ENCODE peak calls at places on chromosomes 3 and 15, in six cellular contexts. V is cardiac muscle cell, G is astrocyte, U is GM23338, K is tibial artery, P is dorsolateral prefrontal cortex. A is an unnamed sample.

GRCh38 chr15:49741721-49742120 is 120.9 kb downstream of the DTWD1 start:
- DNase-seq in K (no peak), G (no peak), V (no peak), P (no peak), U (peak), A (no peak)

GRCh38 chr15:77656294-77656693 is 23.6 kb upstream of the LINGO1 start:
- DNase-seq in G (no peak), V (no peak), K (no peak), U (no peak), P (no peak), A (no peak)

GRCh38 chr3:60870396-60870795 is 380.9 kb downstream of the FHIT start:
- DNase-seq in U (no peak), V (no peak), G (no peak), K (no peak), P (no peak), A (no peak)

GRCh38 chr3:58628823-58629562 is 37.6 kb downstream of the FAM3D start:
- DNase-seq in K (no peak), V (peak), P (no peak), G (peak), U (no peak), A (no peak)

GRCh38 chr3:155890671-155891190 is 20.3 kb downstream of the GMPS start:
- DNase-seq in G (peak), V (peak), K (no peak), U (no peak), P (no peak), A (no peak)

GRCh38 chr15:77311618-77312398 is 108.1 kb downstream of the PEAK1 start:
- DNase-seq in G (no peak), U (no peak), V (no peak), K (no peak), P (no peak), A (no peak)

GRCh38 chr3:190121061-190121765 is 516 bp upstream of the P3H2 start:
- DNase-seq in V (no peak), P (no peak), G (no peak), U (no peak), K (no peak), A (no peak)

GRCh38 chr3:101212740-101213139 is 107.6 kb downstream of the IMPG2 start:
- DNase-seq in P (no peak), K (no peak), U (no peak), V (no peak), G (no peak), A (no peak)

GRCh38 chr15:92920595-92921169 is 20.6 kb downstream of the CHD2 start:
- DNase-seq in V (no peak), G (no peak), P (no peak), U (no peak), K (no peak), A (no peak)

GRCh38 chr15:28027714-28028076 is 71.4 kb downstream of the OCA2 start:
- DNase-seq in G (no peak), V (no peak), K (no peak), U (no peak), P (no peak), A (no peak)

GRCh38 chr3:45414823-45415222 is 26.4 kb downstream of the LARS2 start:
- DNase-seq in U (no peak), P (no peak), V (no peak), G (no peak), K (no peak), A (no peak)

GRCh38 chr15:43187544-43188155 is 2.4 kb downstream of the CCNDBP1 start:
- DNase-seq in V (peak), G (peak), K (no peak), P (no peak), U (peak), A (no peak)

GRCh38 chr15:64507293-64507802 is 47.0 kb downstream of the ZNF609 start:
- DNase-seq in K (peak), P (peak), V (peak), G (peak), U (no peak), A (peak)

DNA sequence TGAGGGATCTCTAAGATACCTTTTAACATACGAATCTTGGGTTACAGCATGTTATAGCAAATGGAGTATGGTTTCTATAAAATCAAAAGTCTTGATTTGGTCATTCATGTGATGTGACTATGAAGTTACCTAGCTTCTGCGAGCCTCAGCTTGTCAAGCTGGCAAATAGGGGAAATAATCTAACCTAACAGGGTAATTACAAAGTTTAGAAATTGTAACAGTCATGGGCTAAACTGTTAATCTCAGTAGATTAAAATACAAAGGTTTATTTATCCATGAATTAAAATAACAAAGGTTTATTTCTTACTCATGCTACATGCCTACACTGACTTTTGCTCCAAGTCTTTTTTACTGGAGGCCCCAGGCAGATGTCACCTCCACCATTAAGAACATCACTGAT is 359.1 kb downstream of the CLSTN2 start:
- DNase-seq in G (no peak), U (no peak), V (no peak), P (no peak), K (no peak), A (no peak)
- H3K27ac ChIP-seq in G (no peak), U (no peak), V (no peak), P (no peak), K (no peak), A (no peak)

DNA sequence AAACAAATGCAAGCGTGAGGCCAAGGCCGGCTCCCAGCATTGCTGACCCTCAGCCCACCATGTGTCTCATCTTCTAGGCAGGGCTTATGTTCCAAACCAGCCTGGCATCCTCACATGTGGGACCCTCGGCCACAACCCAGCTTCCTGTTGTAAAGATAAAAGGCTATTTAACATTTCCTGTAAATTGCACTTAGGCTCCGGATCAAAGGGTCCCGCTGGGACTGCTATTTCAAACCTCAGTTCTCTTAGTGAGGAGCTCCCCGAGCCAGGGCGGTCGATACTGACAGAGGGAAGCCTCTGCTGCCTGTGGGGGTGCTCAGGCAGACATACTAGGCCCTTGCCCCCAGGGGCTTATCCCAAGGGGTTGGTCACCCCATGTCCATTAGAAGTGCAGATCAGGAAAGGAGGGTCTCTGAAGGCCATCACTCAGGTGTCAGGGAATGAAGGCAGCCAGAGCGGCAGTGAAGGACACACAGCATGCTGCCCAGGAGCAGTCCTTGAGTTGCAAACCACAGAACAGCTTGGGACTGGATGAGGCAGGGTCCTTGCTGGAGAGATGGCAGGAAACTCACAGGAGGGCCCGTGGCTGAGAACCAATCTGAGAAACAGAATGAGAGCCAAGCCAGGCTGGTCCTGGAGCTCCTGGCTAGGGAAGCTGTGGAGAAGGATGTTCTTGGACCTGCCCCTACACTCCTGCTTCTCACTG is 239.9 kb downstream of the TLE3 start:
- DNase-seq in U (no peak), P (no peak), G (no peak), V (no peak), K (no peak), A (no peak)
- H3K27ac ChIP-seq in U (no peak), P (no peak), G (no peak), V (no peak), K (no peak), A (no peak)

GRCh38 chr15:45654749-45655148 is 19.9 kb downstream of the SQOR start:
- DNase-seq in U (no peak), K (no peak), V (no peak), G (no peak), P (no peak), A (no peak)
- H3K27ac ChIP-seq in U (no peak), K (no peak), V (no peak), G (no peak), P (no peak), A (no peak)

GRCh38 chr15:26805470-26805869 is 32.6 kb upstream of the GABRB3 start:
- DNase-seq in V (no peak), U (peak), P (no peak), K (no peak), G (no peak), A (no peak)
- H3K27ac ChIP-seq in V (no peak), U (no peak), P (no peak), K (no peak), G (no peak), A (no peak)

GRCh38 chr3:64152100-64152499 is 73.2 kb downstream of the PRICKLE2 start:
- DNase-seq in K (peak), G (peak), V (peak), U (no peak), P (no peak), A (no peak)

GRCh38 chr3:64151335-64151871 is 73.9 kb downstream of the PRICKLE2 start:
- DNase-seq in U (no peak), K (no peak), G (no peak), P (no peak), V (peak), A (no peak)

GRCh38 chr3:64149886-64150285 is 75.4 kb downstream of the PRICKLE2 start:
- DNase-seq in G (no peak), P (no peak), U (no peak), K (no peak), V (no peak), A (no peak)

GRCh38 chr3:64148955-64149653 is 76.2 kb downstream of the PRICKLE2 start:
- DNase-seq in V (no peak), K (no peak), U (no peak), G (no peak), P (no peak), A (no peak)

GRCh38 chr3:64150527-64151238 is 74.6 kb downstream of the PRICKLE2 start:
- DNase-seq in U (no peak), V (peak), P (peak), G (peak), K (peak), A (no peak)
- H3K27ac ChIP-seq in U (no peak), V (peak), P (peak), G (peak), K (peak), A (no peak)

DNA sequence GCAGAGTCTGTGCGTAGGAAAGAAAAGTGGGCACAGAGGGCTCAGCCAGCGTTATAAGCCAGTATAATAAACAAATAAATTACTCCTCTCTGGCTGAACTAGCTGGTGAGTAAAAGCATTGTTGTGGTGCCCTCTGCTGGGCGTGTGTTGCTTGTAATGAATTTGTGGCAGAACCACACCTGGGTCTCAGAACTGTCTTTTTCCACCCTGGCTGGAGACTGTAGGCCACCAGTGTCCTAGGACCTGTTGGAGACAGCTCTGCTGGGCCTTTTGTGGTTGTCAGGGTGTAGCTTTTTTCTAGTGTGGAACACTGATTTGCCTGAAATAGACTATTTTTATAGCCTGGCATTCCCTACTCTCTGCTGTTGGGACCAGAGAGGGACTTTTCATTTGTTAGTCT is 130.5 kb upstream of the EIF1B start:
- DNase-seq in P (peak), V (peak), K (no peak), G (peak), U (peak), A (peak)
- H3K27ac ChIP-seq in P (peak), V (no peak), K (peak), G (no peak), U (no peak), A (peak)

DNA sequence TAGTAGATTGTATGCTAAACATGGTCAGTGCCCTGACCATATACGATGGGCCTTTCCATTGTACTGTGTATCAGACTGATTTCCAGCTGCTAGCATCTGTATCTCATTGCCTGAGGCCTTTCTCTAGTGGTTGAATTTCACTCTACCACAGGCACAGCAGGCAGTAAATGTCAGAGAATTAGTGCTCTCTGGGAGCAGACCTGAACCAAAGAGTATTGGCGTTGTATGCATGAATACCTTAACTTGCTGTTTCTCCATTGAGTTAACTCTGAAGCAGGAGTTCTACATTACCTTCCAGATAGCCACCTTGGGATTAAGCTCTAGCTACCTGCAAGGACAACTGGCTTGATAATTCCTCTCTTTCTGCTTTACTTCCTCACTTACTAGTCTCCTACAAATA is 439.2 kb upstream of the EPHA3 start:
- DNase-seq in U (no peak), K (no peak), G (no peak), P (no peak), V (no peak), A (no peak)
- H3K27ac ChIP-seq in U (no peak), K (no peak), G (no peak), P (no peak), V (no peak), A (no peak)

GRCh38 chr15:57424628-57425405 is 48.5 kb downstream of the CGNL1 start:
- DNase-seq in P (no peak), V (no peak), K (no peak), U (no peak), G (no peak), A (no peak)

GRCh38 chr15:57423599-57424140 is 47.4 kb downstream of the CGNL1 start:
- DNase-seq in U (no peak), K (no peak), V (no peak), G (no peak), P (no peak), A (no peak)

GRCh38 chr15:57429098-57429497 is 52.8 kb downstream of the CGNL1 start:
- DNase-seq in V (no peak), U (no peak), K (no peak), P (no peak), G (no peak), A (no peak)

GRCh38 chr15:57425842-57426241 is 49.5 kb downstream of the CGNL1 start:
- DNase-seq in U (peak), K (no peak), G (no peak), V (no peak), P (no peak), A (no peak)

GRCh38 chr15:57427367-57427821 is 51.1 kb downstream of the CGNL1 start:
- DNase-seq in G (no peak), K (no peak), U (peak), V (peak), P (no peak), A (no peak)
- H3K27ac ChIP-seq in G (no peak), K (peak), U (peak), V (peak), P (peak), A (no peak)

DNA sequence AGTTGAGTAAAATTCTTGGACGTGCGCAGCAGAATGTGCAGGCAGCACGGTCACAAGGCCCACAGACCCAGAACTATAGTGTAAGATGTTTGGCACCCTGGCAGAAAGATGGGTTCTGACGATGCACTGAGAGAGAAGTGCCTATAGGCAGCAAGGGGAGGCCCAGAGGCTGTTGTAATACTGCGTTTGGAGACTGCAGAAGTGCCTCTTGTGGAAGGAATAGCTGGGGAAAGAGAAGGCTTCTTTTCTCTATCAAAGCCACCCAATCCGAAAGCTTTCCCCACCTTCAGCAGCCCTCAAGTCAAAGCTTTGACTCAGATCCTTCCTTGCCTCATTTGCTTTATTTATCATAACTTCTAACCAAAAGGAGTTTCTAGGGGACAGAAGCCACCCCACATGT is 5.2 kb upstream of the SIN3A start:
- DNase-seq in V (peak), K (peak), U (peak), P (no peak), G (no peak), A (no peak)
- H3K27ac ChIP-seq in V (no peak), K (peak), U (peak), P (peak), G (peak), A (no peak)

GRCh38 chr15:66764067-66764428 is 62.0 kb downstream of the SMAD6 start:
- DNase-seq in P (no peak), K (no peak), U (no peak), V (no peak), G (no peak), A (no peak)

GRCh38 chr15:66763186-66764066 is 61.4 kb downstream of the SMAD6 start:
- DNase-seq in U (no peak), K (peak), V (peak), G (no peak), P (no peak), A (peak)

GRCh38 chr15:66760358-66760967 is 58.4 kb downstream of the SMAD6 start:
- DNase-seq in K (no peak), V (no peak), G (no peak), P (no peak), U (no peak), A (no peak)

GRCh38 chr15:66760968-66761722 is 59.1 kb downstream of the SMAD6 start:
- DNase-seq in P (no peak), G (no peak), U (no peak), K (peak), V (peak), A (no peak)

GRCh38 chr15:66761723-66762595 is 59.9 kb downstream of the SMAD6 start:
- DNase-seq in U (no peak), V (peak), K (no peak), P (no peak), G (peak), A (no peak)
- H3K27ac ChIP-seq in U (peak), V (peak), K (peak), P (no peak), G (no peak), A (no peak)